ENCODE peak calls at places on chromosome 19, in eight cellular contexts. N, Q, C, T, O, U, M and S are unnamed samples.

GRCh38 chr19:38361633-38362075 is 12.7 kb upstream of the PSMD8 start:
- DNase-seq in N (peak), Q (peak), M (peak), O (no peak), U (peak), C (peak), T (peak), S (no peak)

GRCh38 chr19:46030861-46031550 is 8.2 kb upstream of the PGLYRP1 start:
- DNase-seq in C (no peak), M (no peak), O (no peak), Q (no peak), N (no peak), U (no peak), T (no peak), S (no peak)

GRCh38 chr19:15488489-15489226 is 9.4 kb upstream of the PGLYRP2 start:
- DNase-seq in T (no peak), U (no peak), C (no peak), O (no peak), M (peak), Q (no peak), N (no peak), S (no peak)

GRCh38 chr19:47111081-47111589 is 2.4 kb downstream of the ZC3H4 start:
- DNase-seq in Q (peak), T (no peak), N (no peak), O (no peak), M (no peak), U (peak), C (peak), S (no peak)

GRCh38 chr19:18408053-18408476 is 10.6 kb upstream of the LRRC25 start:
- DNase-seq in Q (no peak), M (no peak), C (peak), N (no peak), T (no peak), O (no peak), U (no peak), S (no peak)

GRCh38 chr19:4088975-4089374 is 22.3 kb upstream of the ZBTB7A start:
- DNase-seq in C (no peak), U (no peak), O (no peak), M (no peak), N (no peak), T (no peak), Q (no peak), S (no peak)

GRCh38 chr19:45069056-45069455 is 7.2 kb downstream of the ZNF296 start:
- DNase-seq in Q (no peak), C (no peak), N (peak), M (peak), T (peak), O (no peak), U (no peak), S (no peak)

GRCh38 chr19:45276284-45276687 is 25.2 kb downstream of the MARK4 start:
- DNase-seq in C (peak), M (no peak), U (no peak), T (no peak), O (no peak), N (no peak), Q (peak), S (no peak)

GRCh38 chr19:33285441-33285927 is 16.9 kb downstream of the CEBPA start:
- DNase-seq in C (no peak), M (no peak), N (no peak), U (no peak), O (no peak), T (no peak), Q (no peak), S (no peak)

GRCh38 chr19:33497778-33498175 is 23.8 kb downstream of the PEPD start:
- DNase-seq in N (no peak), U (no peak), C (no peak), O (no peak), Q (no peak), T (no peak), M (no peak), S (no peak)

GRCh38 chr19:5691205-5691929 is 1.3 kb downstream of the RPL36 start:
- DNase-seq in U (peak), M (peak), C (peak), T (no peak), Q (peak), N (peak), O (peak), S (no peak)

GRCh38 chr19:10701955-10702307 is 692 bp downstream of the QTRT1 start:
- DNase-seq in T (no peak), Q (no peak), N (no peak), C (peak), U (peak), O (no peak), M (no peak), S (no peak)

GRCh38 chr19:19113040-19113541 is 25.2 kb downstream of the TMEM161A start:
- DNase-seq in U (no peak), M (peak), O (no peak), T (no peak), C (peak), Q (no peak), N (no peak), S (no peak)

GRCh38 chr19:42249769-42250168 is 5.2 kb downstream of the ERF start:
- DNase-seq in O (no peak), T (no peak), N (no peak), C (no peak), M (no peak), U (no peak), Q (no peak), S (no peak)

GRCh38 chr19:46660008-46660517 is 919 bp downstream of the DACT3 start:
- DNase-seq in M (peak), Q (peak), O (no peak), T (no peak), U (no peak), C (no peak), N (no peak), S (no peak)

GRCh38 chr19:48290341-48290922 is 20.6 kb downstream of the ZNF114 start:
- DNase-seq in N (peak), U (peak), T (peak), O (no peak), M (peak), Q (no peak), C (no peak), S (no peak)
- TF ChIP-seq CTCF in N (no peak), U (peak), T (no peak), O (peak), M (peak), Q (no peak), C (no peak), S (peak)

GRCh38 chr19:13574933-13575332 is 68.7 kb upstream of the CACNA1A start:
- DNase-seq in N (no peak), C (peak), U (no peak), M (peak), T (peak), O (no peak), Q (no peak), S (no peak)
- TF ChIP-seq CTCF in N (peak), C (peak), U (peak), M (peak), T (peak), O (peak), Q (no peak), S (no peak)

GRCh38 chr19:1131718-1132552 is 28.1 kb downstream of the GPX4 start:
- DNase-seq in O (peak), N (peak), C (peak), U (peak), T (no peak), Q (peak), M (peak), S (peak)
- TF ChIP-seq CTCF in O (no peak), N (no peak), C (no peak), U (peak), T (no peak), Q (peak), M (no peak), S (peak)

DNA sequence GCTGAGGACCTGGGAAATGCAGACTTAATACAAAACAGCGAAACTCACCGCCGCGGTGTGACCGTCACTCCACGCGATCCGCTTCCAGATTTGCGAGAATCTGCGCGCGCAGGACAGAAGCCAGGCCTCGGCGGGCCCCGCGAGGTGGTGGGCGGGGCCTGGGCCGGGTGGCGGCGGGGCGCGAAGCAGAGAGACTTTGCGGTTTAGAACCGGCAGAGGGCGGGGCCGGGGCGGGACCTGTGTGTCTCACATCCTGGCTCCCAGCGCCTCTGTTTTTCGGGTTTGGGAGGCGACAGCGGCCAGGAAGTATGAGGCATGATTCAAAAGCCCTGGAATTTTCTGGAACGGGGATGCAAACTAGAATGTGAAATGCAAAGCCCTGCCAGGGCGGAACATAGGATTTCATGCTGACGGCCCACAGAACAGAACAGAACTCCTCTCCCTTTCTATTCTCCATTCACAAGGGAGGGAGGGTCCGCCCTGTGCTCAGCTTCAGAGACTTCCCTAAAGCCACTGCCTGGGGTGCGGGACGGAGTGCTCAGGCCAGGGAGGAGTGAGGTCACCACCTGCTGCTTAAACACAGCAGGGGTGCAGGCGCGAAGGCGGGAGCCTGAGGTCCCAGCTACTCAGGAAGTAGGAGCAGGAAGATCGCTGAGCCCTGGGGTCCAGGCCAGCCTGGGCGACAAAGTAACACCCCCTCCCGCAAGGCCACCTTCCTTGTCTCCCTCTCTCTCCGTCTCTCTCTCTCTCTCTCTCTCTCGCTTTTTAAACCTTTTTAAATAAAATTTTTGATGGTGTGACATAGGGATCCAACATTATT is 44.2 kb downstream of the ZNF611 start:
- DNase-seq in O (peak), N (peak), T (no peak), U (peak), M (peak), C (peak), Q (peak), S (peak)
- TF ChIP-seq CTCF in O (no peak), N (no peak), T (no peak), U (peak), M (no peak), C (peak), Q (peak), S (no peak)

GRCh38 chr19:50882188-50882587 is 8.9 kb downstream of the KLK2 start:
- DNase-seq in Q (no peak), C (no peak), O (no peak), U (no peak), N (no peak), M (no peak), T (no peak), S (no peak)
- TF ChIP-seq CTCF in Q (no peak), C (peak), O (no peak), U (no peak), N (no peak), M (no peak), T (no peak), S (no peak)

GRCh38 chr19:50252111-50252886 is 48.9 kb downstream of the MYH14 start:
- DNase-seq in N (no peak), T (no peak), Q (no peak), O (no peak), C (peak), U (peak), M (no peak), S (no peak)
- TF ChIP-seq CTCF in N (peak), T (peak), Q (no peak), O (peak), C (peak), U (peak), M (peak), S (peak)

DNA sequence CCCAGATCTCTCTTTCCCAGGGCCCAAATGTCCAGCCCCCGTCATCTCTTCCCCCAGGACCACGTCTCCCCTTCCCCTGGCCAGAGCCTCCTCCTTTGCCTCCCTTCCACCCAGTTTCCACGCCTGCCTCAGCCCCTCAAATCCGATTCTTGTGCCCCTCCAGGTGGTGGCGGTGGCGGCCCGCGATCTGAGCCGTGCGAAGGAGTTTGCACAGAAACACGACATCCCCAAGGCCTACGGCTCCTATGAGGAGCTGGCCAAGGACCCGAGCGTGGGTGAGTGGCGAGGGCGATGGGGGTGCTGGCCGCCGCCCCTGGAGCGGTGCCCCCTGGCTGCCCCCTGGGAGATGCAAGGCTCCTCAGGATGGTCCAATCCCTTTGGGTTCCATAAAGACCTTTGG is 1.3 kb downstream of the DHDH start:
- DNase-seq in C (no peak), M (no peak), N (no peak), U (no peak), O (no peak), Q (no peak), T (no peak), S (no peak)
- TF ChIP-seq CTCF in C (peak), M (no peak), N (no peak), U (no peak), O (no peak), Q (no peak), T (no peak), S (peak)

GRCh38 chr19:57888494-57889231 is at the start of gene ZNF814:
- DNase-seq in O (peak), T (peak), C (peak), N (peak), Q (peak), U (peak), M (peak), S (peak)
- TF ChIP-seq CTCF in O (peak), T (peak), C (peak), N (peak), Q (peak), U (no peak), M (peak), S (no peak)

GRCh38 chr19:56066152-56067023 is 54.7 kb downstream of the ZNF787 start:
- DNase-seq in M (peak), C (peak), Q (peak), O (no peak), T (peak), N (peak), U (peak), S (peak)

GRCh38 chr19:56076413-56076998 is 44.6 kb downstream of the ZNF787 start:
- DNase-seq in O (peak), N (peak), C (peak), Q (peak), T (peak), M (peak), U (peak), S (peak)

GRCh38 chr19:56069642-56070041 is 51.5 kb downstream of the ZNF787 start:
- DNase-seq in O (no peak), M (no peak), C (no peak), U (no peak), T (no peak), N (no peak), Q (no peak), S (no peak)

GRCh38 chr19:56071151-56071550 is 49.9 kb downstream of the ZNF787 start:
- DNase-seq in O (no peak), Q (no peak), M (no peak), U (no peak), T (no peak), N (no peak), C (peak), S (no peak)
- TF ChIP-seq CTCF in O (peak), Q (no peak), M (peak), U (no peak), T (peak), N (peak), C (peak), S (peak)

GRCh38 chr19:16530540-16531379 is 11.5 kb downstream of the CHERP start:
- DNase-seq in C (no peak), U (no peak), M (no peak), T (no peak), Q (no peak), O (no peak), N (no peak), S (no peak)

GRCh38 chr19:16525751-16526481 is 16.3 kb downstream of the CHERP start:
- DNase-seq in C (no peak), M (no peak), T (no peak), N (no peak), U (no peak), Q (no peak), O (no peak), S (no peak)

GRCh38 chr19:16529466-16530144 is 12.6 kb downstream of the CHERP start:
- DNase-seq in Q (no peak), O (no peak), C (no peak), U (no peak), N (no peak), M (no peak), T (no peak), S (no peak)

GRCh38 chr19:16527334-16527935 is 14.8 kb downstream of the CHERP start:
- DNase-seq in N (no peak), C (no peak), T (no peak), Q (no peak), O (no peak), M (no peak), U (no peak), S (no peak)

GRCh38 chr19:16527971-16528521 is 14.2 kb downstream of the CHERP start:
- DNase-seq in Q (no peak), T (no peak), N (no peak), U (peak), C (peak), M (no peak), O (no peak), S (no peak)
- TF ChIP-seq CTCF in Q (no peak), T (peak), N (peak), U (peak), C (peak), M (peak), O (peak), S (peak)